ENCODE peak calls at places on chromosomes 6 and 20, in ten cellular contexts. One of them, this sample, is unnamed.

GRCh38 chr20:49446808-49447207 is 35.7 kb downstream of the KCNB1 start:
- DNase-seq in OCI-LY7: no peak
- DNase-seq in HL-60: no peak
- DNase-seq in Panc1: no peak
- DNase-seq in IMR-90: no peak
- DNase-seq in cardiac fibroblast: peak
- DNase-seq in adrenal gland: peak
- DNase-seq in heart right ventricle: peak
- DNase-seq in fibroblast of mammary gland: peak
- DNase-seq in cardiac muscle cell: peak
- DNase-seq in this sample: no peak

GRCh38 chr6:75830959-75831885 is 82.2 kb downstream of the MYO6 start:
- DNase-seq in OCI-LY7: no peak
- DNase-seq in HL-60: no peak
- DNase-seq in Panc1: no peak
- DNase-seq in IMR-90: peak
- DNase-seq in cardiac fibroblast: peak
- DNase-seq in adrenal gland: no peak
- DNase-seq in heart right ventricle: no peak
- DNase-seq in fibroblast of mammary gland: peak
- DNase-seq in cardiac muscle cell: no peak
- DNase-seq in this sample: no peak

GRCh38 chr6:77298298-77298697 is 165.0 kb downstream of the HTR1B start:
- DNase-seq in OCI-LY7: no peak
- DNase-seq in HL-60: no peak
- DNase-seq in Panc1: no peak
- DNase-seq in IMR-90: peak
- DNase-seq in cardiac fibroblast: peak
- DNase-seq in adrenal gland: no peak
- DNase-seq in heart right ventricle: no peak
- DNase-seq in fibroblast of mammary gland: no peak
- DNase-seq in cardiac muscle cell: no peak
- DNase-seq in this sample: peak

GRCh38 chr6:16521528-16521927 is 239.7 kb downstream of the ATXN1 start:
- DNase-seq in OCI-LY7: peak
- DNase-seq in HL-60: no peak
- DNase-seq in Panc1: no peak
- DNase-seq in IMR-90: no peak
- DNase-seq in cardiac fibroblast: no peak
- DNase-seq in adrenal gland: no peak
- DNase-seq in heart right ventricle: no peak
- DNase-seq in fibroblast of mammary gland: no peak
- DNase-seq in cardiac muscle cell: no peak
- DNase-seq in this sample: no peak

GRCh38 chr6:106509420-106510089 is 119.7 kb downstream of the RTN4IP1 start:
- DNase-seq in OCI-LY7: peak
- DNase-seq in HL-60: no peak
- DNase-seq in Panc1: no peak
- DNase-seq in IMR-90: no peak
- DNase-seq in cardiac fibroblast: no peak
- DNase-seq in adrenal gland: no peak
- DNase-seq in heart right ventricle: no peak
- DNase-seq in fibroblast of mammary gland: peak
- DNase-seq in cardiac muscle cell: peak
- DNase-seq in this sample: no peak

GRCh38 chr6:3419624-3420272 is 37.1 kb downstream of the SLC22A23 start:
- DNase-seq in OCI-LY7: no peak
- DNase-seq in HL-60: no peak
- DNase-seq in Panc1: no peak
- DNase-seq in IMR-90: peak
- DNase-seq in cardiac fibroblast: peak
- DNase-seq in adrenal gland: peak
- DNase-seq in heart right ventricle: no peak
- DNase-seq in fibroblast of mammary gland: peak
- DNase-seq in cardiac muscle cell: no peak
- DNase-seq in this sample: peak

GRCh38 chr6:12767016-12767415 is 50.4 kb downstream of the PHACTR1 start:
- DNase-seq in OCI-LY7: no peak
- DNase-seq in HL-60: no peak
- DNase-seq in Panc1: no peak
- DNase-seq in IMR-90: no peak
- DNase-seq in cardiac fibroblast: no peak
- DNase-seq in adrenal gland: no peak
- DNase-seq in heart right ventricle: no peak
- DNase-seq in fibroblast of mammary gland: no peak
- DNase-seq in cardiac muscle cell: no peak
- DNase-seq in this sample: no peak

GRCh38 chr6:14822689-14823088 is 423.2 kb upstream of the JARID2 start:
- DNase-seq in OCI-LY7: no peak
- DNase-seq in HL-60: no peak
- DNase-seq in Panc1: no peak
- DNase-seq in IMR-90: peak
- DNase-seq in cardiac fibroblast: no peak
- DNase-seq in adrenal gland: no peak
- DNase-seq in heart right ventricle: no peak
- DNase-seq in fibroblast of mammary gland: peak
- DNase-seq in cardiac muscle cell: no peak
- DNase-seq in this sample: no peak

GRCh38 chr20:50193851-50194830 is 3.5 kb downstream of the CEBPB start:
- DNase-seq in OCI-LY7: no peak
- DNase-seq in HL-60: no peak
- DNase-seq in Panc1: no peak
- DNase-seq in IMR-90: peak
- DNase-seq in cardiac fibroblast: peak
- DNase-seq in adrenal gland: peak
- DNase-seq in heart right ventricle: no peak
- DNase-seq in fibroblast of mammary gland: peak
- DNase-seq in cardiac muscle cell: no peak
- DNase-seq in this sample: no peak

GRCh38 chr6:102485480-102485879 is 1092.0 kb downstream of the GRIK2 start:
- DNase-seq in OCI-LY7: no peak
- DNase-seq in HL-60: no peak
- DNase-seq in Panc1: no peak
- DNase-seq in IMR-90: no peak
- DNase-seq in cardiac fibroblast: no peak
- DNase-seq in adrenal gland: no peak
- DNase-seq in heart right ventricle: no peak
- DNase-seq in fibroblast of mammary gland: no peak
- DNase-seq in cardiac muscle cell: no peak
- DNase-seq in this sample: no peak

GRCh38 chr6:107870379-107870778 is 46.3 kb upstream of the SCML4 start:
- DNase-seq in OCI-LY7: no peak
- DNase-seq in HL-60: no peak
- DNase-seq in Panc1: no peak
- DNase-seq in IMR-90: peak
- DNase-seq in cardiac fibroblast: no peak
- DNase-seq in adrenal gland: no peak
- DNase-seq in heart right ventricle: no peak
- DNase-seq in fibroblast of mammary gland: peak
- DNase-seq in cardiac muscle cell: no peak
- DNase-seq in this sample: no peak

GRCh38 chr6:14059791-14060436 is 57.7 kb upstream of the CD83 start:
- DNase-seq in OCI-LY7: no peak
- DNase-seq in HL-60: no peak
- DNase-seq in Panc1: no peak
- DNase-seq in IMR-90: no peak
- DNase-seq in cardiac fibroblast: peak
- DNase-seq in adrenal gland: peak
- DNase-seq in heart right ventricle: peak
- DNase-seq in fibroblast of mammary gland: no peak
- DNase-seq in cardiac muscle cell: no peak
- DNase-seq in this sample: peak

GRCh38 chr20:58473818-58474425 is 41.3 kb downstream of the APCDD1L start:
- DNase-seq in OCI-LY7: no peak
- DNase-seq in HL-60: no peak
- DNase-seq in Panc1: no peak
- DNase-seq in IMR-90: no peak
- DNase-seq in cardiac fibroblast: no peak
- DNase-seq in adrenal gland: no peak
- DNase-seq in heart right ventricle: no peak
- DNase-seq in fibroblast of mammary gland: no peak
- DNase-seq in cardiac muscle cell: no peak
- DNase-seq in this sample: no peak

GRCh38 chr6:159169193-159169555 is at the start of gene FNDC1:
- DNase-seq in OCI-LY7: peak
- DNase-seq in HL-60: no peak
- DNase-seq in Panc1: no peak
- DNase-seq in IMR-90: no peak
- DNase-seq in cardiac fibroblast: peak
- DNase-seq in adrenal gland: no peak
- DNase-seq in heart right ventricle: peak
- DNase-seq in fibroblast of mammary gland: no peak
- DNase-seq in cardiac muscle cell: peak
- DNase-seq in this sample: no peak

GRCh38 chr6:17156112-17156921 is 54.5 kb downstream of the STMND1 start:
- DNase-seq in OCI-LY7: peak
- DNase-seq in HL-60: peak
- DNase-seq in Panc1: peak
- DNase-seq in IMR-90: peak
- DNase-seq in cardiac fibroblast: peak
- DNase-seq in adrenal gland: peak
- DNase-seq in heart right ventricle: no peak
- DNase-seq in fibroblast of mammary gland: peak
- DNase-seq in cardiac muscle cell: peak
- DNase-seq in this sample: peak

GRCh38 chr20:48794360-48794759 is 33.4 kb downstream of the PREX1 start:
- DNase-seq in OCI-LY7: no peak
- DNase-seq in HL-60: no peak
- DNase-seq in Panc1: no peak
- DNase-seq in IMR-90: no peak
- DNase-seq in cardiac fibroblast: peak
- DNase-seq in adrenal gland: no peak
- DNase-seq in heart right ventricle: no peak
- DNase-seq in fibroblast of mammary gland: no peak
- DNase-seq in cardiac muscle cell: no peak
- DNase-seq in this sample: no peak

GRCh38 chr20:11807070-11807741 is 110.5 kb upstream of the BTBD3 start:
- DNase-seq in OCI-LY7: no peak
- DNase-seq in HL-60: no peak
- DNase-seq in Panc1: no peak
- DNase-seq in IMR-90: peak
- DNase-seq in cardiac fibroblast: peak
- DNase-seq in adrenal gland: peak
- DNase-seq in heart right ventricle: no peak
- DNase-seq in fibroblast of mammary gland: peak
- DNase-seq in cardiac muscle cell: no peak
- DNase-seq in this sample: no peak

GRCh38 chr20:33602826-33603590 is 59.1 kb upstream of the C20orf144 start:
- DNase-seq in OCI-LY7: peak
- DNase-seq in HL-60: no peak
- DNase-seq in Panc1: no peak
- DNase-seq in IMR-90: peak
- DNase-seq in cardiac fibroblast: no peak
- DNase-seq in adrenal gland: no peak
- DNase-seq in heart right ventricle: no peak
- DNase-seq in fibroblast of mammary gland: peak
- DNase-seq in cardiac muscle cell: no peak
- DNase-seq in this sample: no peak

GRCh38 chr6:48086187-48086586 is 24.8 kb downstream of the PTCHD4 start:
- DNase-seq in OCI-LY7: no peak
- DNase-seq in HL-60: no peak
- DNase-seq in Panc1: no peak
- DNase-seq in IMR-90: no peak
- DNase-seq in cardiac fibroblast: no peak
- DNase-seq in adrenal gland: no peak
- DNase-seq in heart right ventricle: no peak
- DNase-seq in fibroblast of mammary gland: no peak
- DNase-seq in cardiac muscle cell: no peak
- DNase-seq in this sample: no peak
- TF ChIP-seq CTCF in OCI-LY7: peak
- TF ChIP-seq CTCF in HL-60: no peak
- TF ChIP-seq CTCF in Panc1: peak
- TF ChIP-seq CTCF in IMR-90: peak
- TF ChIP-seq CTCF in cardiac fibroblast: peak
- TF ChIP-seq CTCF in adrenal gland: no peak
- TF ChIP-seq CTCF in heart right ventricle: no peak
- TF ChIP-seq CTCF in fibroblast of mammary gland: peak
- TF ChIP-seq CTCF in cardiac muscle cell: peak
- TF ChIP-seq CTCF in this sample: peak

DNA sequence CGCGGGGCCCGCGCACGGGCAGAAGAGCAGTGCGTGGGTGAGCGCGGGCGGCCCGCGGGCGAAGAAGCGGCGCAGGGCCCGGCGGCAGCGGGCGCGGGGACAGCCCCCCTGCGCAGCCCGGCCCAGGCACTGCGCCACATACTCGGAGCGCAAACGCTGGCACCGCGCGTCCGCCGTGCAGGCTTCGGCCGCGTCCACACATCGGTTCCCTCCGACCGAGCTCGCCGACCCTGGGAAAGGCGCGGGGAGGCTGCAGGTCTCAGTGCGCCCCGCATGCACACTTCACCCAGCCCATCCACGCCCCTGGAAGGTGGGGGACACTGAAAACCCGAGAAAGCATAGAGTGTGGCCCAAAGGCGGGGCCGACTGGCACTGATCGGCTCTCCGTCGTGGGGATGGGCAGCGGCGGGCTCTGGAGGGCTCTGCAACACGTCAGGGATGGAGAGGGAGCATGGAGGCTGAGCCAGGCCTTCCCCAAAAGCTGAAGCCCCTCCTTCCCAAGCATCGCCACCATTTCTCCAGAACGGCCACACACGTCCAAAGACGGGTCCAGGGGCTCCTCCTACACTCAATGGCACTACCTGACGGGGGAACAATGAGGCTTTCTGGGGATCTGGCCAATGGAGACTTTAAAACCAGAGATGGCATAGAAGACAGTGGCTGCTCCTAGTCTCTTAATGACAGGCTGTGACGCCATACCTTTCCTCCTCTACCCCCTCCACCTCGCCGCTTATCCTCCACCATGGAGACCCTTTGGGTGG is 2.0 kb downstream of the GFRA4 start:
- DNase-seq in OCI-LY7: no peak
- DNase-seq in HL-60: no peak
- DNase-seq in Panc1: no peak
- DNase-seq in IMR-90: no peak
- DNase-seq in cardiac fibroblast: no peak
- DNase-seq in adrenal gland: no peak
- DNase-seq in heart right ventricle: no peak
- DNase-seq in fibroblast of mammary gland: no peak
- DNase-seq in cardiac muscle cell: no peak
- DNase-seq in this sample: no peak
- H3K4me3 ChIP-seq in OCI-LY7: no peak
- H3K4me3 ChIP-seq in HL-60: no peak
- H3K4me3 ChIP-seq in Panc1: no peak
- H3K4me3 ChIP-seq in IMR-90: no peak
- H3K4me3 ChIP-seq in cardiac fibroblast: no peak
- H3K4me3 ChIP-seq in adrenal gland: no peak
- H3K4me3 ChIP-seq in heart right ventricle: no peak
- H3K4me3 ChIP-seq in fibroblast of mammary gland: no peak
- H3K4me3 ChIP-seq in cardiac muscle cell: peak
- H3K4me3 ChIP-seq in this sample: no peak

GRCh38 chr6:161353208-161353613 is 79.3 kb upstream of the AGPAT4 start:
- DNase-seq in OCI-LY7: no peak
- DNase-seq in HL-60: no peak
- DNase-seq in Panc1: no peak
- DNase-seq in IMR-90: no peak
- DNase-seq in cardiac fibroblast: peak
- DNase-seq in adrenal gland: no peak
- DNase-seq in heart right ventricle: no peak
- DNase-seq in fibroblast of mammary gland: peak
- DNase-seq in cardiac muscle cell: peak
- DNase-seq in this sample: no peak
- TF ChIP-seq CTCF in OCI-LY7: no peak
- TF ChIP-seq CTCF in HL-60: no peak
- TF ChIP-seq CTCF in Panc1: no peak
- TF ChIP-seq CTCF in IMR-90: no peak
- TF ChIP-seq CTCF in cardiac fibroblast: peak
- TF ChIP-seq CTCF in adrenal gland: no peak
- TF ChIP-seq CTCF in heart right ventricle: no peak
- TF ChIP-seq CTCF in fibroblast of mammary gland: peak
- TF ChIP-seq CTCF in cardiac muscle cell: peak
- TF ChIP-seq CTCF in this sample: no peak

GRCh38 chr6:31558318-31558625 is 10.9 kb downstream of the NFKBIL1 start:
- DNase-seq in OCI-LY7: no peak
- DNase-seq in HL-60: no peak
- DNase-seq in Panc1: no peak
- DNase-seq in IMR-90: no peak
- DNase-seq in cardiac fibroblast: no peak
- DNase-seq in adrenal gland: no peak
- DNase-seq in heart right ventricle: no peak
- DNase-seq in fibroblast of mammary gland: no peak
- DNase-seq in cardiac muscle cell: no peak
- DNase-seq in this sample: no peak
- H3K4me3 ChIP-seq in OCI-LY7: peak
- H3K4me3 ChIP-seq in HL-60: peak
- H3K4me3 ChIP-seq in Panc1: no peak
- H3K4me3 ChIP-seq in IMR-90: no peak
- H3K4me3 ChIP-seq in cardiac fibroblast: no peak
- H3K4me3 ChIP-seq in adrenal gland: no peak
- H3K4me3 ChIP-seq in heart right ventricle: no peak
- H3K4me3 ChIP-seq in fibroblast of mammary gland: no peak
- H3K4me3 ChIP-seq in cardiac muscle cell: no peak
- H3K4me3 ChIP-seq in this sample: no peak